ENCODE peak calls at places on chromosomes 13 and 19, in seven cellular contexts. Z is upper lobe of left lung, G is HepG2, E is HCT116, R is K562, V is GM12878, C is Panc1. S is an unnamed sample.

GRCh38 chr13:77865588-77865987 is 53.0 kb downstream of the EDNRB start:
- ATAC-seq in Z (no peak), G (no peak), E (no peak), R (no peak), V (no peak), C (no peak), S (peak; percentile 43)

GRCh38 chr19:41299755-41300089 is 10.2 kb upstream of the CCDC97 start:
- ATAC-seq in Z (peak; percentile 11), G (no peak), E (no peak), R (no peak), V (no peak), C (no peak), S (peak; percentile 53)

GRCh38 chr13:29161653-29162052 is 341.5 kb downstream of the MTUS2 start:
- ATAC-seq in Z (no peak), G (no peak), E (no peak), R (no peak), V (no peak), C (no peak), S (no peak)

GRCh38 chr19:38736036-38736412 is 8.2 kb downstream of the CAPN12 start:
- ATAC-seq in Z (peak; percentile 20), G (peak; percentile 20), E (peak; percentile 46), R (peak; percentile 82), V (peak; percentile 59), C (peak; percentile 40), S (peak; percentile 29)

GRCh38 chr13:80454245-80454644 is 113.3 kb upstream of the SPRY2 start:
- ATAC-seq in Z (peak; percentile 64), G (no peak), E (no peak), R (no peak), V (peak; percentile 85), C (no peak), S (no peak)

GRCh38 chr19:42474743-42475142 is 32.0 kb upstream of the CXCL17 start:
- ATAC-seq in Z (no peak), G (no peak), E (no peak), R (no peak), V (no peak), C (no peak), S (no peak)

GRCh38 chr19:44807652-44808462 is 1.0 kb upstream of the BCAM start:
- ATAC-seq in Z (peak; percentile 72), G (peak; percentile 76), E (peak; percentile 75), R (peak; percentile 91), V (peak; percentile 76), C (peak; percentile 84), S (peak; percentile 45)

GRCh38 chr13:98252931-98253470 is 75.9 kb upstream of the RNF113B start:
- ATAC-seq in Z (peak; percentile 66), G (no peak), E (peak; percentile 63), R (no peak), V (no peak), C (no peak), S (no peak)

GRCh38 chr13:94435604-94436226 is 43.8 kb downstream of the DCT start:
- ATAC-seq in Z (peak; percentile 77), G (peak; percentile 52), E (peak; percentile 79), R (peak; percentile 65), V (peak; percentile 83), C (peak; percentile 78), S (peak; percentile 51)

GRCh38 chr19:43731346-43731745 is 15.5 kb downstream of the IRGC start:
- ATAC-seq in Z (peak; percentile 4), G (no peak), E (no peak), R (no peak), V (no peak), C (no peak), S (no peak)
- H3K36me3 ChIP-seq in Z (peaks cover 76% of the 10 kb centered on the region), G (peaks cover 48% of the 10 kb centered on the region), E (peaks cover 30% of the 10 kb centered on the region), R (peaks cover 74% of the 10 kb centered on the region), V (peaks cover 36% of the 10 kb centered on the region), C (no peaks in the 10 kb centered on the region), S (peaks cover 83% of the 10 kb centered on the region)

GRCh38 chr19:4441994-4442845 is 15.4 kb downstream of the UBXN6 start:
- ATAC-seq in Z (no peak), G (no peak), E (no peak), R (peak; percentile 12), V (peak; percentile 32), C (no peak), S (peak; percentile 9)
- TF ChIP-seq POLR2AphosphoS5 in Z (no peak), G (no peak), E (no peak), R (peak; percentile 9), V (no peak), C (no peak), S (no peak)

DNA sequence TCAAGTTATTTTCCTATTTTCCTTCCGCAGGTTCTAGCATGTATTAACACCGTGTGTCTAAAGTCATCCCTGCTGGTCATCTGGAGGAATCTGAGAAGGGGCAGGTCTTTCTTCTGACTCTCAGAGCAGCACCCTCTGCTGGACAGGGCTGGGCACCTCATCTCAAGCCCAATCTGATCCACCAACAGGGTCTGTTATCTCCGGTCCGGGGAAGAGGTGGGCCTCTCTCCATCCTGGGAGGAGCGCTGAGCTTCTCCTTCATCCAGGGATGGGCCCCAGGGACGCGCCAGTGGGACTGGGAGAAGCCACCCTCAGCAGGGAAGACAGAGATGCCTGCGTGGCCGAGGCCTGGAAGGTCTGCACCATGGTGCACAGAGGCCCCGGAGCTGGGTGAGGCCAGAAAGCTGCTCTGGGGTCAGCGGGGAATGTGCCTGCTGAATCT is 26.0 kb upstream of the ZNF331 start:
- ATAC-seq in Z (peak; percentile 87), G (peak; percentile 84), E (peak; percentile 54), R (peak; percentile 91), V (peak; percentile 71), C (peak; percentile 97), S (peak; percentile 79)
- TF ChIP-seq CTCF in Z (peak; percentile 80), G (peak; percentile 80), E (peak; percentile 33), R (peak; percentile 72), V (peak; percentile 38), C (peak; percentile 95), S (peak; percentile 78)

DNA sequence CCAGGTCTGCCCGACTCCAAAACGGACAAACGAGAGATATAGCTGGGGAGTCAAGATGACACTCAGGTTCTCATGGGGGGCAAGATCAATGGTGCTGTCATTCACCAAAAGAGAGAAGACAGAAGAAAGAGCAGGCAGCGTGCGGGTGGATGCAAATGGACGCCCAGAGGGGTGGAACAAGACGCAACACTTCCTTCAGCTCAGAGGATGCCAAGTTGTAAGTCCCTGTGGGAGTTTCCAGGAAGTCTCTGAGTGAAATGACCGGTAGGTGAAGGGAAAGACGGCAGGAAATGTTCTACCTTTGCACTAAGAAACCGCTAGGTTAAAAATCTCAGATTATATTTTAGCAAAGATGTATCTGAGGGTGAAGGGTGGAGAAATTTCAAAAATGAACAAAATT is 26.5 kb downstream of the TUBGCP3 start:
- ATAC-seq in Z (no peak), G (no peak), E (no peak), R (no peak), V (no peak), C (no peak), S (no peak)
- H3K36me3 ChIP-seq in Z (peaks cover 79% of the 10 kb centered on the region), G (peaks cover 54% of the 10 kb centered on the region), E (peaks cover 9% of the 10 kb centered on the region), R (peaks cover 62% of the 10 kb centered on the region), V (peaks cover 21% of the 10 kb centered on the region), C (peaks cover 4% of the 10 kb centered on the region), S (no peaks in the 10 kb centered on the region)

GRCh38 chr13:75461314-75461713 is 20.7 kb downstream of the TBC1D4 start:
- ATAC-seq in Z (no peak), G (no peak), E (no peak), R (no peak), V (no peak), C (no peak), S (no peak)

GRCh38 chr13:75454497-75454896 is 27.5 kb downstream of the TBC1D4 start:
- ATAC-seq in Z (no peak), G (no peak), E (no peak), R (no peak), V (no peak), C (no peak), S (no peak)

GRCh38 chr13:75460644-75461043 is 21.3 kb downstream of the TBC1D4 start:
- ATAC-seq in Z (no peak), G (no peak), E (no peak), R (no peak), V (no peak), C (no peak), S (no peak)

GRCh38 chr13:75455962-75456361 is 26.0 kb downstream of the TBC1D4 start:
- ATAC-seq in Z (no peak), G (no peak), E (no peak), R (no peak), V (no peak), C (no peak), S (no peak)

DNA sequence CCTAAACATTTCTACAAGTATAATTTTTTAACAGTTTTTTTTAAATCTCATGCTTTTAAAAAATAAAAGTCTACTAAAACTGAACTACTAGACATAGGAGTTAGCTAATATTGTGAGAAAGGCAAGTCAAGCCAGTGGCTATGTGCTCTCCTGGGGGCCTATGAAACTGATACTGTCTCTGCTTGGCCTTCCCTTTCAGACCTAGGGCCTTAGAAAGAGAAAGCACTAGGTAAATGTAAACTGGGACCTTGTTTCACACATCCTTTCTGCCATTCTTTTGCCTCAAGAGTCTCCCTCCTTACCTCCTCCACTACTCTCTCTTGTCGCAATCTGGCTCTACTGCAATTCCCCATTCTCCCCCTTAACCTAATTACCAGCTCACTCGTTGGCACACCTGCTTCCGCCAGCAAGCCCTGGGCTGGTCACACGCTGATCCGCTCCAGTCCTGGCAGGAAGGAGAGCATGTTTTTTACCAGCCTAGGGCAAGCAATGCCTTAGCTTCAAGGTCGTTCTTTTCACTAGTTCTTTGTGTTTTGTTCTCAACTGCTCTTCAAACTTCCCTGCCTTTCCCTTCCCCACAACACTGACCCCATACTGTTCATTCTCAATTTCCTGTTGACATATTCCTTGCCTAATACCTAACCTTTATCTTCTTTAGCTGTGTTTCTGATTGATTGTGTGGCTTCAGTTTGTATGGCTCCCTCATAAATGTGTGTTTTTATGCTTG is 23.1 kb downstream of the TBC1D4 start:
- ATAC-seq in Z (peak; percentile 44), G (peak; percentile 98), E (no peak), R (no peak), V (peak; percentile 99), C (no peak), S (no peak)
- TF ChIP-seq POLR2AphosphoS5 in Z (no peak), G (peak; percentile 76), E (no peak), R (no peak), V (no peak), C (no peak), S (no peak)

GRCh38 chr19:55453861-55454260 is 7.6 kb downstream of the ISOC2 start:
- ATAC-seq in Z (no peak), G (no peak), E (no peak), R (no peak), V (no peak), C (no peak), S (no peak)
- TF ChIP-seq CTCF in Z (no peak), G (no peak), E (no peak), R (no peak), V (no peak), C (no peak), S (no peak)

GRCh38 chr13:42865703-42866102 is 84.3 kb downstream of the FAM216B start:
- ATAC-seq in Z (no peak), G (no peak), E (no peak), R (no peak), V (no peak), C (no peak), S (no peak)
- H3K36me3 ChIP-seq in Z (no peaks in the 10 kb centered on the region), G (no peaks in the 10 kb centered on the region), E (no peaks in the 10 kb centered on the region), R (no peaks in the 10 kb centered on the region), V (no peaks in the 10 kb centered on the region), C (no peaks in the 10 kb centered on the region), S (no peaks in the 10 kb centered on the region)

GRCh38 chr13:40406405-40407138 is 259.9 kb downstream of the FOXO1 start:
- ATAC-seq in Z (peak; percentile 22), G (no peak), E (peak; percentile 36), R (no peak), V (no peak), C (no peak), S (peak; percentile 7)
- TF ChIP-seq POLR2AphosphoS5 in Z (peak; percentile 50), G (no peak), E (no peak), R (no peak), V (no peak), C (no peak), S (peak; percentile 30)

S was measured in gastroesophageal sphincter.